ENCODE peak calls at places on chromosomes 1 and 21, in eight cellular contexts. I is K562, M is H1, L is HCT116, E is HepG2, U is endothelial cell of umbilical vein, K is A549, Z is GM12878. F is an unnamed sample.

GRCh38 chr1:167502719-167503452 is 15.4 kb downstream of the CD247 start:
- DNase-seq in M (no peak), K (no peak), L (no peak), E (no peak), U (no peak), Z (no peak), I (no peak), F (no peak)

GRCh38 chr1:230985711-230986110 is 6.8 kb downstream of the ARV1 start:
- DNase-seq in K (no peak), I (peak), E (no peak), L (no peak), M (no peak), Z (no peak), U (no peak), F (no peak)

GRCh38 chr1:39671793-39672550 is at the start of gene NT5C1A:
- DNase-seq in Z (no peak), I (no peak), E (no peak), K (no peak), L (no peak), U (no peak), M (no peak), F (peak)

GRCh38 chr1:233006582-233006981 is 56.2 kb downstream of the NTPCR start:
- DNase-seq in Z (no peak), I (no peak), E (no peak), L (no peak), M (no peak), K (no peak), U (no peak), F (no peak)

GRCh38 chr1:12063141-12064072 is at the start of gene TNFRSF8:
- DNase-seq in M (no peak), Z (no peak), L (no peak), U (no peak), K (no peak), E (no peak), I (peak), F (peak)

GRCh38 chr1:197857477-197857876 is 45.0 kb upstream of the C1orf53 start:
- DNase-seq in U (no peak), M (no peak), Z (no peak), E (no peak), I (no peak), L (no peak), K (no peak), F (no peak)

GRCh38 chr1:65148548-65149390 is 766 bp downstream of the AK4 start:
- DNase-seq in E (no peak), L (no peak), M (peak), I (peak), K (peak), Z (peak), U (peak), F (peak)

GRCh38 chr1:28551381-28551780 is 1.5 kb upstream of the TRNAU1AP start:
- DNase-seq in Z (no peak), L (no peak), K (no peak), I (no peak), E (no peak), M (no peak), U (no peak), F (no peak)

GRCh38 chr1:228333739-228334115 is 72.9 kb downstream of the TRIM11 start:
- DNase-seq in L (no peak), I (no peak), Z (no peak), K (no peak), M (no peak), U (no peak), E (no peak), F (no peak)

GRCh38 chr1:50724626-50725286 is 235.3 kb downstream of the FAF1 start:
- DNase-seq in L (no peak), I (no peak), U (peak), M (no peak), Z (peak), K (no peak), E (no peak), F (peak)

GRCh38 chr1:87760100-87760499 is 431.4 kb downstream of the LMO4 start:
- DNase-seq in L (no peak), E (no peak), Z (no peak), U (no peak), M (no peak), I (no peak), K (no peak), F (no peak)

GRCh38 chr1:62362061-62362951 is 43.1 kb upstream of the KANK4 start:
- DNase-seq in I (no peak), K (no peak), Z (no peak), U (no peak), L (no peak), M (no peak), E (no peak), F (no peak)

GRCh38 chr1:172137703-172138102 is 282.8 kb upstream of the C1orf105 start:
- DNase-seq in U (no peak), K (no peak), Z (no peak), I (no peak), L (no peak), E (no peak), M (no peak), F (no peak)
- TF ChIP-seq POLR2A in U (no peak), K (no peak), Z (no peak), I (no peak), L (no peak), E (no peak), M (no peak), F (no peak)

GRCh38 chr1:156492591-156493080 is 7.9 kb downstream of the MEF2D start:
- DNase-seq in E (no peak), Z (no peak), M (no peak), K (no peak), L (no peak), I (peak), U (no peak), F (peak)

GRCh38 chr1:156493749-156494148 is 6.8 kb downstream of the MEF2D start:
- DNase-seq in I (no peak), U (no peak), K (no peak), L (no peak), E (no peak), Z (no peak), M (no peak), F (no peak)

GRCh38 chr1:156495401-156496140 is 5.0 kb downstream of the MEF2D start:
- DNase-seq in K (no peak), L (no peak), Z (no peak), M (no peak), I (peak), E (no peak), U (no peak), F (no peak)

GRCh38 chr1:156493154-156493631 is 7.4 kb downstream of the MEF2D start:
- DNase-seq in E (no peak), U (no peak), Z (no peak), I (no peak), K (no peak), L (no peak), M (no peak), F (peak)

GRCh38 chr1:156494309-156494895 is 6.2 kb downstream of the MEF2D start:
- DNase-seq in M (no peak), Z (no peak), K (no peak), L (no peak), U (no peak), I (no peak), E (no peak), F (no peak)
- H3K4me3 ChIP-seq in M (no peak), Z (peak), K (no peak), L (no peak), U (no peak), I (no peak), E (no peak), F (peak)

DNA sequence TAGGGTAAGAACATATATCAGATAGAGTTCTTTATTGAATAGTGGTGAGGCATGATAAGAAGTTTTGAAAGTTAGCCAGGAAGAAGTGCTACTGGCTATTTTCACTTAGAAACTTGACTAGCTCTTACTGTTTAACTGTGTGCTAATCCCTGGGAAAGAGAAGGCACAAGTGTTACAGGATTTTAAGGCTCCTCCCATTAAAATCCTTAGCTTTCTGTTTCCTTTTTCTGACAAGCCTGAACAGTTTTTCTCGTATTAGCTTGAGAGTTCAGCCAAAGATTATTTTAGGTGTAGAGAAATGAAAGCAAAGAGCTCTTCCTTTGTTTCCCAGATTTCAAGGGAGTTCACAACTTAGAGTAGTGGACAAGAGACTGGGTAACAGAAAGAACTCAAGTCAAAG is 37.2 kb upstream of the AIM2 start:
- DNase-seq in I (no peak), K (no peak), U (no peak), M (no peak), L (no peak), Z (no peak), E (no peak), F (no peak)
- TF ChIP-seq MAX in I (no peak), K (no peak), U (no peak), M (no peak), L (no peak), Z (no peak), E (no peak), F (no peak)

DNA sequence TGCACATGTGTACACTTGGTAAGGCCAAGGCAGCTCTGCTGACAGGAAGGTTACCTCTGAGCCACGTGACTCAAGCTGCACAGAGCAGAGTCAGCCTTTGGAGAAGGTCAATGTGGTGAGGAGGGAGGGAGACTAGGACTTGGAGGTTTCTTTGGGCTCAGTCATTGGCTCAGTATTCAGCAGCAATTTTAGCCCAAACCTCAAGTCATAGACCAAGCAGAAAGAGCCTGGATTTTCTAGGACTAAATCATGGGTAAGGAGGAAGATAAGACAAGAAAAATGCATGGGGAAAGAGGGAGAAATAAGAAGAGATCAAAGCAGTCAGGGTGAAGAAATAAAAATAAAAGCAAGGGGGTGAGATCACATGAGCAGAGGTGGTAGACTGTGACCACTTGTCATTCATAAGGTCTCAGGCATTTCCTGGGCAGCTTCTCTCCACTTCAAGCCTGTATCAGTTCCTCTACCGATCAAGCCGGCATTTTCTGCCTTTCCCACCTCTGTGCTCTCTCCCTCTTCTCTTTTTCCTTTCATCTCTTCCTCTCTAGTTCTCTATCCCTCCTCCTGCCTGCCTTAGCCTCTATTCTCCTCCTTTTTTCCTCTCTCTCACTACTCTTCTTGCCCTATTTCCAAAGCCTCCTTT is 51.7 kb upstream of the DUSP10 start:
- DNase-seq in L (no peak), Z (peak), E (no peak), K (no peak), U (no peak), M (no peak), I (no peak), F (no peak)
- TF ChIP-seq POLR2A in L (no peak), Z (peak), E (no peak), K (no peak), U (no peak), M (no peak), I (no peak), F (no peak)

GRCh38 chr1:229406798-229407197 is 27.1 kb downstream of the ACTA1 start:
- DNase-seq in M (no peak), K (no peak), L (no peak), E (peak), I (no peak), U (no peak), Z (no peak), F (no peak)
- H3K4me3 ChIP-seq in M (peak), K (no peak), L (no peak), E (peak), I (no peak), U (no peak), Z (no peak), F (no peak)

GRCh38 chr21:45344576-45344975 is 56.9 kb upstream of the POFUT2 start:
- DNase-seq in I (no peak), U (no peak), K (no peak), E (no peak), M (no peak), L (no peak), Z (no peak), F (no peak)
- TF ChIP-seq MAX in I (no peak), U (no peak), K (no peak), E (no peak), M (no peak), L (no peak), Z (no peak), F (no peak)

F was measured in NB4.